ENCODE peak calls at places on chromosomes 13 and 19, in five cellular contexts. P is endodermal cell, T is mammary epithelial cell, D is fibroblast of lung, U is neural progenitor cell. K is an unnamed sample. For H3K4me1, the result is how much of the 10 kb centered on the place peaks cover.

GRCh38 chr13:91405240-91405639 is 6.8 kb downstream of the GPC5 start:
- DNase-seq in D (no peak), U (no peak), P (no peak), T (no peak), K (no peak)

GRCh38 chr19:13053761-13054604 is 48.7 kb downstream of the LYL1 start:
- DNase-seq in D (peak), P (peak), U (peak), T (peak), K (peak)

GRCh38 chr13:50124536-50125305 is 109.5 kb downstream of the KCNRG start:
- DNase-seq in U (peak), P (peak), T (peak), D (peak), K (peak)

GRCh38 chr13:65112123-65113075 is 2117.7 kb downstream of the PCDH9 start:
- DNase-seq in T (no peak), P (no peak), D (peak), U (no peak), K (peak)

GRCh38 chr13:99960663-99961440 is 10.7 kb downstream of the ZIC5 start:
- DNase-seq in D (no peak), U (peak), T (no peak), P (no peak), K (no peak)

GRCh38 chr19:49374665-49375434 is 11.2 kb downstream of the DKKL1 start:
- DNase-seq in U (no peak), D (no peak), P (no peak), T (no peak), K (no peak)

GRCh38 chr13:50589139-50589538 is 254.4 kb downstream of the DLEU7 start:
- DNase-seq in U (no peak), D (peak), P (no peak), T (peak), K (peak)

GRCh38 chr19:309206-309565 is 18.0 kb upstream of the PLPP2 start:
- DNase-seq in D (no peak), T (no peak), P (no peak), U (no peak), K (no peak)

GRCh38 chr19:45354443-45354842 is 13.9 kb downstream of the KLC3 start:
- DNase-seq in D (no peak), P (no peak), U (no peak), T (no peak), K (no peak)

GRCh38 chr13:32594339-32594738 is 8.1 kb downstream of the PDS5B start:
- DNase-seq in U (no peak), P (no peak), D (peak), T (no peak), K (peak)

GRCh38 chr13:23852351-23852750 is 36.8 kb downstream of the MIPEP start:
- DNase-seq in P (no peak), U (no peak), T (no peak), D (no peak), K (no peak)

GRCh38 chr19:54271106-54271505 is 9.8 kb downstream of the LILRB2 start:
- DNase-seq in T (no peak), D (no peak), P (no peak), U (no peak), K (no peak)

GRCh38 chr19:12784871-12785430 is 6.3 kb upstream of the JUNB start:
- DNase-seq in D (no peak), P (peak), T (no peak), U (no peak), K (no peak)

GRCh38 chr19:39381910-39382611 is 8.8 kb downstream of the PAF1 start:
- DNase-seq in U (no peak), D (no peak), T (peak), P (no peak), K (no peak)

GRCh38 chr13:101025519-101025918 is 350.9 kb upstream of the TMTC4 start:
- DNase-seq in T (no peak), U (peak), P (no peak), D (no peak), K (no peak)

GRCh38 chr19:1901940-1902404 is 3.2 kb upstream of the ADAT3 start:
- DNase-seq in T (no peak), P (no peak), D (no peak), U (no peak), K (no peak)

GRCh38 chr13:75633285-75633684 is 2.8 kb upstream of the LMO7 start:
- DNase-seq in T (peak), D (peak), P (no peak), U (no peak), K (peak)

GRCh38 chr13:99812611-99813010 is 159.0 kb downstream of the ZIC5 start:
- DNase-seq in D (peak), P (no peak), T (no peak), U (no peak), K (peak)

GRCh38 chr19:7115721-7116120 is 46.2 kb downstream of the ZNF557 start:
- DNase-seq in T (no peak), P (no peak), D (no peak), U (no peak), K (no peak)

GRCh38 chr13:76886005-76886291 is 257 bp downstream of the KCTD12 start:
- DNase-seq in D (no peak), T (no peak), P (no peak), U (no peak), K (no peak)

GRCh38 chr13:30113983-30114491 is 193.3 kb downstream of the KATNAL1 start:
- DNase-seq in U (peak), D (no peak), T (no peak), P (peak), K (peak)

GRCh38 chr13:30113531-30113930 is 193.8 kb downstream of the KATNAL1 start:
- DNase-seq in D (no peak), P (no peak), U (no peak), T (no peak), K (no peak)

GRCh38 chr13:30114586-30115256 is 192.6 kb downstream of the KATNAL1 start:
- DNase-seq in D (peak), T (peak), P (peak), U (peak), K (peak)

GRCh38 chr13:30115257-30115600 is 192.1 kb downstream of the KATNAL1 start:
- DNase-seq in U (no peak), P (no peak), T (no peak), D (no peak), K (no peak)

DNA sequence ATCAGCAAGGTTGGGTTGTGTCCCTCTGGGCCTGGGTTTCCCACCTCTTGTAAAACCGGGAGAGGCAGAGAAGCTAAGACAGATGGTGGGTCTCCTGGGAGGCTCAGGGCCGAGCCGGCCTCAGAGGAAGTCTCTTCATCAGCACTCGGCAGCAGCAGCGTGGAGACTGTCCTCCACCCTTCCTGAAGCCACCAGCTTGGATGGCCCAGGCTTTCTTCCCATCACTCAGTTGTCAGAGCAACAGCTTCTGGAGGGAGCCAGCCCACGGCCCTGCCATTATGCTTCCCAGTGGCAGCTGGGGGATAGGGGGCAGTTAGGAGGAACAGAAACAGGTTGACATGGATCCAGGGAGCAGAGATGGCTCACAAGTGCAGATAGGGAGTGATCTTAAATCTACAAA is 191.0 kb downstream of the KATNAL1 start:
- DNase-seq in P (no peak), D (no peak), T (no peak), U (no peak), K (no peak)
- H3K4me1 ChIP-seq in P (under half), D (under half), T (under half), U (under half), K (under half)

GRCh38 chr19:43644181-43644580 is 4.5 kb upstream of the CADM4 start:
- DNase-seq in U (no peak), T (no peak), P (no peak), D (no peak), K (no peak)
- H3K9ac ChIP-seq in U (no peak), T (no peak), P (no peak), D (no peak), K (no peak)

GRCh38 chr19:35208121-35208520 is 20.4 kb downstream of the FAM187B start:
- DNase-seq in T (no peak), D (no peak), U (no peak), P (no peak), K (no peak)
- H3K4me1 ChIP-seq in T (under half), D (under half), U (under half), P (under half), K (under half)

GRCh38 chr13:27789495-27790303 is 2.6 kb upstream of the GSX1 start:
- DNase-seq in U (peak), P (peak), D (no peak), T (no peak), K (no peak)
- H3K9ac ChIP-seq in U (no peak), P (no peak), D (no peak), T (no peak), K (no peak)

K was measured in astrocyte.